ENCODE peak calls at places on chromosome 13, in five cellular contexts. F is IMR-90, O is HepG2, P is K562, X is GM12878. S is an unnamed sample.
A peak's percentile ranks its signal among the peaks of the same experiment; 100 is the strongest.

GRCh38 chr13:27793377-27794074 is 1.2 kb downstream of the GSX1 start:
- DNase-seq in X (no peak), F (no peak), P (no peak), O (no peak), S (no peak)

GRCh38 chr13:30371649-30372265 is 50.5 kb upstream of the UBE2L5 start:
- DNase-seq in O (peak; percentile 35), P (no peak), F (peak; percentile 82), X (peak; percentile 96), S (no peak)

GRCh38 chr13:59587971-59588716 is 575.6 kb downstream of the DIAPH3 start:
- DNase-seq in X (no peak), F (no peak), P (no peak), O (no peak), S (no peak)

GRCh38 chr13:113630296-113630695 is 27.7 kb downstream of the ATP4B start:
- DNase-seq in P (no peak), X (no peak), F (no peak), O (no peak), S (no peak)

GRCh38 chr13:94195715-94196114 is 283.8 kb downstream of the DCT start:
- DNase-seq in X (no peak), F (peak; percentile 96), P (no peak), O (no peak), S (no peak)

GRCh38 chr13:97434417-97435296 is 688 bp downstream of the RAP2A start:
- DNase-seq in O (no peak), F (peak; percentile 20), P (no peak), X (no peak), S (peak; percentile 22)

GRCh38 chr13:72384879-72385278 is 342.6 kb downstream of the MZT1 start:
- DNase-seq in P (no peak), O (peak; percentile 44), X (no peak), F (peak; percentile 1), S (no peak)

GRCh38 chr13:94382520-94382919 is 97.0 kb downstream of the DCT start:
- DNase-seq in P (no peak), F (no peak), O (no peak), X (no peak), S (no peak)

GRCh38 chr13:113921763-113922162 is 52.1 kb downstream of the C13orf46 start:
- DNase-seq in X (no peak), O (no peak), F (no peak), P (no peak), S (no peak)

GRCh38 chr13:99386911-99387788 is 80.0 kb upstream of the GPR183 start:
- DNase-seq in O (peak; percentile 35), X (peak; percentile 66), P (peak; percentile 66), F (no peak), S (peak; percentile 58)

GRCh38 chr13:112759053-112759452 is 69.2 kb downstream of the ATP11A start:
- DNase-seq in X (no peak), P (no peak), F (no peak), O (no peak), S (no peak)

GRCh38 chr13:95571941-95572340 is 19.4 kb downstream of the CLDN10 start:
- DNase-seq in P (no peak), X (no peak), O (no peak), F (no peak), S (no peak)

GRCh38 chr13:64778002-64778401 is 2452.1 kb downstream of the PCDH9 start:
- DNase-seq in O (no peak), F (no peak), P (no peak), X (no peak), S (no peak)

GRCh38 chr13:47826481-47826880 is 174.6 kb downstream of the SUCLA2 start:
- DNase-seq in O (no peak), F (peak; percentile 71), X (no peak), P (no peak), S (no peak)
- TF ChIP-seq MXI1 in O (no peak), F (no peak), X (no peak), P (no peak), S (no peak)

GRCh38 chr13:20415694-20416107 is 110.0 kb downstream of the CRYL1 start:
- DNase-seq in O (no peak), P (no peak), X (no peak), F (no peak), S (no peak)
- TF ChIP-seq MXI1 in O (no peak), P (no peak), X (no peak), F (no peak), S (no peak)

GRCh38 chr13:68261105-68261504 is 1031.0 kb upstream of the PCDH9 start:
- DNase-seq in X (no peak), F (no peak), P (no peak), O (peak; percentile 1), S (no peak)

GRCh38 chr13:68254151-68254550 is 1024.0 kb upstream of the PCDH9 start:
- DNase-seq in O (peak; percentile 9), X (no peak), F (no peak), P (no peak), S (no peak)

GRCh38 chr13:68257111-68257842 is 1027.1 kb upstream of the PCDH9 start:
- DNase-seq in O (no peak), P (no peak), F (no peak), X (no peak), S (no peak)
- TF ChIP-seq MXI1 in O (no peak), P (no peak), F (no peak), X (no peak), S (no peak)

GRCh38 chr13:91716436-91717065 is 318.1 kb downstream of the GPC5 start:
- DNase-seq in P (no peak), O (no peak), F (no peak), X (no peak), S (no peak)

GRCh38 chr13:91722267-91722884 is 324.0 kb downstream of the GPC5 start:
- DNase-seq in O (no peak), P (peak; percentile 57), F (peak; percentile 18), X (no peak), S (peak; percentile 36)

GRCh38 chr13:91714726-91715334 is 316.4 kb downstream of the GPC5 start:
- DNase-seq in F (no peak), O (no peak), P (no peak), X (no peak), S (peak; percentile 9)

GRCh38 chr13:91721413-91721812 is 323.0 kb downstream of the GPC5 start:
- DNase-seq in P (no peak), O (no peak), F (no peak), X (peak; percentile 3), S (no peak)

GRCh38 chr13:91719033-91719432 is 320.6 kb downstream of the GPC5 start:
- DNase-seq in F (peak; percentile 14), O (no peak), X (no peak), P (no peak), S (no peak)
- TF ChIP-seq MXI1 in F (no peak), O (no peak), X (no peak), P (no peak), S (no peak)